ENCODE peak calls at places on chromosomes 2 and 18, in four cellular contexts. O is HFF-Myc, T is fibroblast of lung, H is GM12864. Z is an unnamed sample.

GRCh38 chr2:46534589-46534988 is 55.2 kb downstream of the TMEM247 start:
- DNase-seq in O (no peak), T (no peak), H (no peak), Z (no peak)

GRCh38 chr2:9033385-9034175 is 30.1 kb upstream of the MBOAT2 start:
- DNase-seq in O (no peak), T (peak; percentile 18), H (no peak), Z (no peak)

GRCh38 chr2:159895258-159896209 is 97.5 kb upstream of the CD302 start:
- DNase-seq in O (no peak), T (peak; percentile 15), H (peak; percentile 55), Z (no peak)

GRCh38 chr2:176398783-176399182 is 129.5 kb downstream of the MTX2 start:
- DNase-seq in O (no peak), T (no peak), H (no peak), Z (no peak)

GRCh38 chr2:177543007-177543760 is 150.6 kb downstream of the AGPS start:
- DNase-seq in O (no peak), T (peak; percentile 49), H (no peak), Z (no peak)

GRCh38 chr18:44537521-44537920 is 143.2 kb upstream of the SETBP1 start:
- DNase-seq in O (peak; percentile 93), T (peak; percentile 66), H (no peak), Z (no peak)

GRCh38 chr18:33946322-33946721 is 278.4 kb downstream of the NOL4 start:
- DNase-seq in O (no peak), T (no peak), H (no peak), Z (no peak)

GRCh38 chr2:142008135-142008744 is 122.6 kb downstream of the LRP1B start:
- DNase-seq in O (peak; percentile 5), T (no peak), H (no peak), Z (no peak)

GRCh38 chr2:130252880-130253645 is 54.8 kb upstream of the TUBA3E start:
- DNase-seq in O (no peak), T (peak; percentile 18), H (no peak), Z (no peak)

GRCh38 chr18:48072428-48073204 is 142.2 kb upstream of the SMAD2 start:
- DNase-seq in O (no peak), T (no peak), H (no peak), Z (no peak)

GRCh38 chr2:172214252-172214651 is 111.6 kb upstream of the DLX2 start:
- DNase-seq in O (no peak), T (no peak), H (no peak), Z (no peak)

GRCh38 chr18:50401888-50402287 is 27.0 kb downstream of the SKA1 start:
- DNase-seq in O (no peak), T (peak; percentile 36), H (no peak), Z (no peak)

GRCh38 chr2:189157431-189157830 is 22.1 kb downstream of the COL5A2 start:
- DNase-seq in O (no peak), T (no peak), H (no peak), Z (no peak)

GRCh38 chr18:45008694-45009372 is 328.1 kb downstream of the SETBP1 start:
- DNase-seq in O (no peak), T (no peak), H (no peak), Z (no peak)

GRCh38 chr2:197369946-197370325 is 59.4 kb upstream of the ANKRD44 start:
- DNase-seq in O (no peak), T (no peak), H (no peak), Z (no peak)

GRCh38 chr2:36792947-36793346 is 96.4 kb downstream of the VIT start:
- DNase-seq in O (no peak), T (no peak), H (no peak), Z (no peak)

GRCh38 chr2:81734981-81735380 is 1430.4 kb upstream of the LRRTM1 start:
- DNase-seq in O (no peak), T (peak; percentile 41), H (no peak), Z (no peak)

GRCh38 chr2:122445003-122445402 is 689.6 kb downstream of the TSN start:
- DNase-seq in O (no peak), T (no peak), H (no peak), Z (no peak)

GRCh38 chr2:238120463-238121298 is 17.8 kb upstream of the KLHL30 start:
- DNase-seq in O (no peak), T (no peak), H (no peak), Z (no peak)

GRCh38 chr18:34704823-34705222 is 5.3 kb upstream of the DTNA start:
- DNase-seq in O (no peak), T (no peak), H (no peak), Z (no peak)

GRCh38 chr2:177106212-177106611 is 106.4 kb upstream of the HNRNPA3 start:
- DNase-seq in O (no peak), T (no peak), H (no peak), Z (no peak)

GRCh38 chr2:181268174-181268867 is 188.9 kb upstream of the ITGA4 start:
- DNase-seq in O (no peak), T (no peak), H (no peak), Z (no peak)

GRCh38 chr2:216074380-216074779 is 7.2 kb downstream of the PECR start:
- DNase-seq in O (no peak), T (no peak), H (no peak), Z (no peak)

GRCh38 chr18:79576686-79577351 is 102.8 kb upstream of the CTDP1 start:
- DNase-seq in O (no peak), T (peak; percentile 66), H (no peak), Z (no peak)

GRCh38 chr2:11985817-11986566 is 239.6 kb downstream of the LPIN1 start:
- DNase-seq in O (no peak), T (no peak), H (no peak), Z (no peak)

GRCh38 chr2:10120938-10121574 is 1.5 kb upstream of the RRM2 start:
- DNase-seq in O (no peak), T (peak; percentile 32), H (no peak), Z (no peak)

GRCh38 chr2:692767-693166 is 15.6 kb upstream of the TMEM18 start:
- DNase-seq in O (no peak), T (no peak), H (no peak), Z (no peak)

GRCh38 chr2:9771101-9771449 is 72.2 kb upstream of the TAF1B start:
- DNase-seq in O (no peak), T (no peak), H (no peak), Z (no peak)

GRCh38 chr2:65666156-65666725 is 233.8 kb upstream of the SPRED2 start:
- DNase-seq in O (peak; percentile 29), T (peak; percentile 76), H (peak; percentile 61), Z (no peak)

GRCh38 chr18:45231606-45232005 is 383.7 kb upstream of the SLC14A2 start:
- DNase-seq in O (no peak), T (peak; percentile 36), H (no peak), Z (no peak)

GRCh38 chr2:69704446-69704845 is 37.5 kb upstream of the ANXA4 start:
- DNase-seq in O (no peak), T (no peak), H (no peak), Z (no peak)

GRCh38 chr2:7203056-7203467 is 285.9 kb downstream of the RNF144A start:
- DNase-seq in O (peak; percentile 42), T (peak; percentile 71), H (peak; percentile 19), Z (no peak)

GRCh38 chr18:26963292-26963691 is 97.8 kb upstream of the AQP4 start:
- DNase-seq in O (no peak), T (no peak), H (no peak), Z (no peak)

GRCh38 chr2:157804355-157804754 is 71.8 kb downstream of the ACVR1 start:
- DNase-seq in O (no peak), T (no peak), H (no peak), Z (no peak)

GRCh38 chr2:43225093-43225787 is 1.2 kb downstream of the ZFP36L2 start:
- DNase-seq in O (no peak), T (peak; percentile 87), H (no peak), Z (no peak)

GRCh38 chr2:184472481-184472880 is 125.8 kb upstream of the ZNF804A start:
- DNase-seq in O (no peak), T (no peak), H (no peak), Z (no peak)

GRCh38 chr2:216306868-216307267 is 65.4 kb downstream of the MARCHF4 start:
- DNase-seq in O (no peak), T (no peak), H (no peak), Z (no peak)

GRCh38 chr2:148725569-148725968 is 81.0 kb downstream of the EPC2 start:
- DNase-seq in O (no peak), T (no peak), H (no peak), Z (no peak)
- TF ChIP-seq CTCF in O (no peak), T (no peak), H (no peak), Z (no peak)

GRCh38 chr2:225017713-225018112 is 24.6 kb downstream of the DOCK10 start:
- DNase-seq in O (no peak), T (no peak), H (no peak), Z (no peak)
- TF ChIP-seq CTCF in O (no peak), T (no peak), H (no peak), Z (no peak)

GRCh38 chr18:28112056-28112470 is 64.9 kb downstream of the CDH2 start:
- DNase-seq in O (no peak), T (peak; percentile 37), H (no peak), Z (no peak)

GRCh38 chr18:28110924-28111323 is 66.0 kb downstream of the CDH2 start:
- DNase-seq in O (no peak), T (no peak), H (no peak), Z (no peak)

GRCh38 chr18:28109781-28110460 is 67.0 kb downstream of the CDH2 start:
- DNase-seq in O (no peak), T (no peak), H (no peak), Z (no peak)

GRCh38 chr18:28108254-28108653 is 68.7 kb downstream of the CDH2 start:
- DNase-seq in O (no peak), T (no peak), H (no peak), Z (no peak)

DNA sequence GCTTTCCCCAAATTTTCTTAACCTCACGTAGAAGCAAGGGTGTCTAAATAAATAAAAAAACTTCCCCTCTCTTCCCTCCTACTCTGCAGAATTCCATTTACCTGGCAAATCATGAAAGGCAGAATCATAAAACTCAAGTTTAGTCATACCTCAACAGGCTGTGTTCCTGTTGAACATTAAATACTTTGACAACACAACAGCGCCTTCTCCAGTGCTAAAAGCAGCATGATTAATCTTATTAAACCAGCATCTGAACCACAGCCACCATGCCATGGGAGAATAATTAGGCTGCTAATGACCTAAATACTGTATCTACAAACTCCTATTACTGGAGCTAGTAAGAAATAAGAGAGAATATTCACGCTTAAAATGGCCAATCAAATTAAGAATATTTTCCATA is 68.1 kb downstream of the CDH2 start:
- DNase-seq in O (no peak), T (no peak), H (no peak), Z (no peak)
- TF ChIP-seq CTCF in O (no peak), T (no peak), H (no peak), Z (peak; percentile 74)

GRCh38 chr2:27584597-27584996 is 1.8 kb downstream of the ZNF512 start:
- DNase-seq in O (no peak), T (no peak), H (no peak), Z (no peak)

GRCh38 chr2:27581417-27582128 is 1.3 kb upstream of the ZNF512 start:
- DNase-seq in O (no peak), T (no peak), H (no peak), Z (no peak)

GRCh38 chr2:27582129-27582694 is 630 bp upstream of the ZNF512 start:
- DNase-seq in O (no peak), T (no peak), H (no peak), Z (no peak)

GRCh38 chr2:27583390-27583915 is 611 bp downstream of the ZNF512 start:
- DNase-seq in O (no peak), T (peak; percentile 10), H (no peak), Z (no peak)

GRCh38 chr2:27582695-27583389 is at the start of gene ZNF512:
- DNase-seq in O (peak; percentile 86), T (peak; percentile 95), H (peak; percentile 83), Z (peak; percentile 53)
- TF ChIP-seq CTCF in O (no peak), T (no peak), H (no peak), Z (no peak)